ENCODE peak calls at places on chromosome 16, in eight cellular contexts. W is progenitor cell of endocrine pancreas, L is heart right ventricle, H is neural progenitor cell, E is fibroblast of the aortic adventitia, F is HepG2, S is AG10803, O is HCT116. T is an unnamed sample.

GRCh38 chr16:66905633-66906539 is 12.8 kb downstream of the CDH16 start:
- DNase-seq in S (no peak), W (no peak), F (peak; percentile 99), E (no peak), L (peak; percentile 88), H (peak; percentile 54), O (no peak), T (peak; percentile 62)

GRCh38 chr16:68416057-68417046 is 32.0 kb downstream of the SMPD3 start:
- DNase-seq in L (no peak), O (no peak), H (no peak), S (no peak), E (no peak), F (no peak), W (no peak), T (peak; percentile 58)

GRCh38 chr16:19138601-19139000 is 24.8 kb downstream of the ITPRIPL2 start:
- DNase-seq in F (no peak), L (peak; percentile 82), S (peak; percentile 86), O (no peak), E (peak; percentile 65), W (no peak), H (no peak), T (no peak)

GRCh38 chr16:75462804-75463203 is 1.7 kb downstream of the TMEM170A start:
- DNase-seq in L (no peak), W (no peak), E (no peak), H (no peak), F (no peak), S (no peak), O (no peak), T (no peak)

GRCh38 chr16:90077240-90077756 is at the start of gene PRDM7:
- DNase-seq in L (peak; percentile 93), H (peak; percentile 96), E (peak; percentile 94), W (peak; percentile 95), O (peak; percentile 99), S (peak; percentile 93), F (peak; percentile 81), T (peak; percentile 97)

GRCh38 chr16:82263456-82264159 is 93.6 kb upstream of the MPHOSPH6 start:
- DNase-seq in O (peak; percentile 53), H (peak; percentile 80), S (peak; percentile 40), L (peak; percentile 58), E (peak; percentile 68), F (peak; percentile 56), W (peak; percentile 28), T (no peak)

GRCh38 chr16:588639-588888 is 1.3 kb upstream of the RAB40C start:
- DNase-seq in H (peak; percentile 81), L (no peak), S (peak; percentile 62), F (no peak), E (peak; percentile 62), O (no peak), W (peak; percentile 46), T (no peak)

GRCh38 chr16:3485097-3485470 is 10.2 kb downstream of the C16orf90 start:
- DNase-seq in F (no peak), L (no peak), S (no peak), O (no peak), H (no peak), E (no peak), W (no peak), T (peak; percentile 66)

GRCh38 chr16:62940573-62940972 is 904.3 kb upstream of the CDH8 start:
- DNase-seq in F (no peak), W (no peak), E (no peak), S (no peak), H (peak; percentile 6), O (no peak), L (no peak), T (no peak)

GRCh38 chr16:12320298-12320706 is 343.8 kb downstream of the SNX29 start:
- DNase-seq in L (no peak), S (peak; percentile 31), H (no peak), O (no peak), W (no peak), F (no peak), E (peak; percentile 18), T (no peak)

GRCh38 chr16:68644715-68645493 is at the start of gene CDH3:
- DNase-seq in F (no peak), O (peak; percentile 67), L (no peak), W (peak; percentile 85), S (no peak), H (peak; percentile 78), E (no peak), T (no peak)

GRCh38 chr16:89442588-89442987 is 47.8 kb downstream of the ANKRD11 start:
- DNase-seq in H (no peak), F (no peak), E (no peak), O (no peak), W (no peak), L (no peak), S (no peak), T (no peak)

GRCh38 chr16:57639172-57639571 is 10.7 kb downstream of the ADGRG1 start:
- DNase-seq in S (no peak), W (peak; percentile 66), H (peak; percentile 98), L (no peak), F (no peak), O (no peak), E (no peak), T (no peak)

GRCh38 chr16:30567991-30568638 is 3.4 kb downstream of the ZNF688 start:
- DNase-seq in L (no peak), E (peak; percentile 76), O (no peak), S (peak; percentile 78), H (no peak), W (no peak), F (peak; percentile 62), T (no peak)

GRCh38 chr16:79210629-79211028 is 389.9 kb downstream of the MAF start:
- DNase-seq in E (no peak), F (no peak), O (no peak), S (no peak), L (no peak), W (no peak), H (no peak), T (no peak)

GRCh38 chr16:48684148-48684547 is 74.2 kb upstream of the N4BP1 start:
- DNase-seq in O (no peak), F (no peak), S (no peak), L (no peak), E (no peak), H (no peak), W (no peak), T (no peak)

GRCh38 chr16:48682971-48683370 is 73.0 kb upstream of the N4BP1 start:
- DNase-seq in L (no peak), H (no peak), E (no peak), O (no peak), S (no peak), F (no peak), W (no peak), T (no peak)

GRCh38 chr16:48676836-48677235 is 66.9 kb upstream of the N4BP1 start:
- DNase-seq in S (peak; percentile 18), E (peak; percentile 41), F (no peak), H (no peak), O (no peak), L (no peak), W (no peak), T (no peak)

GRCh38 chr16:48681520-48681919 is 71.5 kb upstream of the N4BP1 start:
- DNase-seq in E (no peak), L (no peak), O (no peak), W (no peak), H (no peak), S (no peak), F (no peak), T (no peak)
- TF ChIP-seq CTCF in E (no peak), L (no peak), O (no peak), W (no peak), H (no peak), S (no peak), F (no peak), T (no peak)

DNA sequence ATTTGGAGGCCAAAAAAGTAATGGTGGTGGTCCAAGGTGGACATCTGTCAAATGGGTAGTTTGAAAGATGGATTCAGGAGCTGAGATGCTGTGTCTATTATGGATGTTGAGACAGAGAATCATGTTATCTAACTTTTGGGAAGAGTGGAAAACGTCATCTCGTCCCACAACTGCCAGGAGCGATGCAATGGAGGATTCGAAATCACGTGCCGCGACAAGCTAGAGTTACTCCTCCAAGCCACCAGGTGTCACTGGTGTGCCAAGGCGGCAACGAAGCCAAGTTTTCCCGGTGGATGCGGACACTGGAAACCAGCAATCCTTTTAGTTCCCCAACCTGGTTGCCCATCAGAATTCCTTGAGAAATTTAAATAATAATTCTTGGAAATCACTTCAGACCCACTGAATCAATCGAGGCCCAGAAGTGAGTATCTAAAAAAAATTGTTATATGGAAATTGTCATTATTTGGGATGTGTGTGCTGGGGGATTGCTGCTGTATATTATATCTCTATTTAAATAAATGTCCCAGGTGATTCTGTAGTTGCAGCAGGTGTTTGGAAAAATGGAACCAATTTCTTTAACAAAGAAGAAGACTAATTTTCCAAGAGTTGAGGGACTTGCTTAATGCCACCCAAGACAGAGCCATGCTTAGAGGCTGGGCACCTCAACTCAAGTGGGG is 206.1 kb downstream of the HAPSTR1 start:
- DNase-seq in O (peak; percentile 34), H (peak; percentile 61), E (peak; percentile 1), L (peak; percentile 9), S (no peak), F (peak; percentile 63), W (no peak), T (no peak)
- TF ChIP-seq CTCF in O (no peak), H (peak; percentile 64), E (peak; percentile 33), L (peak; percentile 34), S (peak; percentile 27), F (peak; percentile 97), W (peak; percentile 52), T (peak; percentile 51)

DNA sequence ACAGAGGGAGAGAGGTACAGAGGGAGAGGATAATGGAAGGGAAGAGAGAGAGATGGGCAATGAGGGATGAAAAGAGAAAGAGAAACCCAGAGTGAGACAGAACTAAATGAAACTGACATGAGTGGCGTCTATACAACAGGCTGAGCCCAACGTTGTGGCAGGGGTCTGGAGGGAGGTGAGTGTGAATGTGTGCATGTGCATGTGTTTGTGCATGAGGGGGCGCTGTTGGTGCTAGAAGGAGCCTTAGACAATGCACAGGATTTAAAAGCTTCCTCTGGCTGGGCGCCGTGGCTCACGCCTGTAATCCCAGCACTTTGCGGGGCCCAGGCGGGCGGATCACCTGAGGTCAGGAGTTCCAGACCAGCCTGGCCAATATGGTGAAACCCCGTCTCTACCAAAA is 454.8 kb upstream of the CDH11 start:
- DNase-seq in F (no peak), S (no peak), H (peak; percentile 70), L (no peak), O (no peak), E (no peak), W (no peak), T (no peak)
- TF ChIP-seq CTCF in F (peak; percentile 44), S (no peak), H (peak; percentile 52), L (no peak), O (no peak), E (no peak), W (no peak), T (peak; percentile 42)

GRCh38 chr16:17832738-17833137 is 362.0 kb upstream of the XYLT1 start:
- DNase-seq in S (no peak), L (no peak), O (no peak), E (no peak), H (no peak), F (no peak), W (no peak), T (no peak)

GRCh38 chr16:17828012-17828411 is 357.3 kb upstream of the XYLT1 start:
- DNase-seq in O (no peak), L (no peak), E (peak; percentile 94), F (no peak), W (no peak), H (no peak), S (peak; percentile 88), T (no peak)

GRCh38 chr16:17829826-17830225 is 359.1 kb upstream of the XYLT1 start:
- DNase-seq in W (no peak), F (no peak), L (no peak), S (peak; percentile 62), O (no peak), H (no peak), E (no peak), T (no peak)

GRCh38 chr16:17830651-17831050 is 359.9 kb upstream of the XYLT1 start:
- DNase-seq in L (no peak), H (no peak), W (no peak), F (no peak), S (peak; percentile 43), O (no peak), E (peak; percentile 1), T (no peak)

GRCh38 chr16:17831330-17831729 is 360.6 kb upstream of the XYLT1 start:
- DNase-seq in F (no peak), H (peak; percentile 26), W (no peak), O (no peak), E (no peak), S (peak; percentile 22), L (no peak), T (no peak)
- TF ChIP-seq CTCF in F (peak; percentile 7), H (peak; percentile 46), W (peak; percentile 8), O (no peak), E (no peak), S (peak; percentile 34), L (no peak), T (no peak)

T was measured in chondrocyte.